ENCODE peak calls at places on chromosomes 13 and 19, in six cellular contexts. Z is CD8-positive, alpha-beta T cell; I is hepatocyte; W is PC-3; J is stomach; G is neural crest cell. R is an unnamed sample.

GRCh38 chr13:32036762-32037161 is 5.2 kb downstream of the FRY start:
- DNase-seq in Z (no peak), I (no peak), W (no peak), J (no peak), G (no peak), R (no peak)

GRCh38 chr13:113667771-113668490 is 912 bp downstream of the GRK1 start:
- DNase-seq in Z (peak), I (no peak), W (no peak), J (peak), G (no peak), R (no peak)

GRCh38 chr13:53206455-53206854 is 177.8 kb downstream of the OLFM4 start:
- DNase-seq in Z (no peak), I (no peak), W (peak), J (no peak), G (no peak), R (no peak)

GRCh38 chr13:31409678-31410356 is 210.0 kb downstream of the B3GLCT start:
- DNase-seq in Z (no peak), I (peak), W (peak), J (no peak), G (no peak), R (no peak)

GRCh38 chr13:27924529-27925141 is 4.8 kb downstream of the PDX1 start:
- DNase-seq in Z (no peak), I (no peak), W (no peak), J (no peak), G (no peak), R (no peak)

GRCh38 chr13:23778007-23778687 is 111.1 kb downstream of the MIPEP start:
- DNase-seq in Z (no peak), I (no peak), W (no peak), J (no peak), G (no peak), R (no peak)

GRCh38 chr13:83121904-83122303 is 760.4 kb downstream of the SLITRK1 start:
- DNase-seq in Z (no peak), I (no peak), W (no peak), J (no peak), G (no peak), R (no peak)

GRCh38 chr19:41575998-41576397 is at the start of gene CEACAM21:
- DNase-seq in Z (peak), I (no peak), W (no peak), J (peak), G (no peak), R (no peak)

GRCh38 chr13:32581177-32581786 is 5.0 kb upstream of the PDS5B start:
- DNase-seq in Z (no peak), I (peak), W (peak), J (no peak), G (no peak), R (no peak)

GRCh38 chr13:40376296-40376849 is 290.1 kb downstream of the FOXO1 start:
- DNase-seq in Z (no peak), I (no peak), W (no peak), J (no peak), G (no peak), R (no peak)

GRCh38 chr13:49308104-49308875 is 60.6 kb downstream of the CDADC1 start:
- DNase-seq in Z (no peak), I (peak), W (no peak), J (peak), G (no peak), R (no peak)

GRCh38 chr13:37407156-37407555 is 191.4 kb downstream of the POSTN start:
- DNase-seq in Z (no peak), I (no peak), W (no peak), J (no peak), G (no peak), R (no peak)

GRCh38 chr19:39253374-39254149 is 4.9 kb upstream of the IFNL4 start:
- DNase-seq in Z (no peak), I (no peak), W (no peak), J (no peak), G (no peak), R (no peak)

GRCh38 chr13:66576381-66576780 is 653.8 kb downstream of the PCDH9 start:
- DNase-seq in Z (no peak), I (no peak), W (no peak), J (no peak), G (no peak), R (no peak)

GRCh38 chr19:38848299-38849146 is 1.3 kb downstream of the HNRNPL start:
- DNase-seq in Z (no peak), I (peak), W (no peak), J (no peak), G (no peak), R (no peak)

GRCh38 chr13:75195479-75196111 is 286.4 kb downstream of the TBC1D4 start:
- DNase-seq in Z (no peak), I (no peak), W (no peak), J (no peak), G (peak), R (no peak)

GRCh38 chr19:12784871-12785430 is 6.3 kb upstream of the JUNB start:
- DNase-seq in Z (peak), I (no peak), W (no peak), J (no peak), G (no peak), R (no peak)

GRCh38 chr19:33665776-33666175 is 44.0 kb downstream of the CHST8 start:
- DNase-seq in Z (no peak), I (no peak), W (no peak), J (peak), G (no peak), R (no peak)

GRCh38 chr13:20566424-20566916 is 487 bp upstream of the IFT88 start:
- DNase-seq in Z (no peak), I (peak), W (peak), J (no peak), G (no peak), R (peak)

GRCh38 chr13:84607614-84608013 is 725.3 kb upstream of the SLITRK1 start:
- DNase-seq in Z (no peak), I (no peak), W (peak), J (no peak), G (no peak), R (no peak)

DNA sequence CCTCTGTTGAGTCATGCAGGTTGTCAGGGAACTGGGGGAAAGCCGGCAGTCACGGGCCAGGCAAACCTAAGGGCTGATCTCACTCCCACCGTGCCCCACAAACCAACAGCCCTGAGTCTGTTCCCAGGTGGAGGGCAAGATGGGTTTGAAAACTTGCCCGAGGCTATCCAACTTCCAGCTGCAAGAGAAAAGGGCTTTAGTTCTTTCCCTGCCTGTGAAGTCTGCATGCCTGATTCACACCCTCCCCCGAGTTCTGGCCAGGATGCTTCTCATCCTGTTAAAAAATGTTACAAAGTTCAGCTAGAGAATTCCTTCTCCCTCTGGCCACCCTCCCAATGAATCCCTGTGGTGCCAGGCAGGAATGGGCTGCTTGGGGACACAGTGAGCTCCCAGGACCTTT is 33.1 kb downstream of the MYO16 start:
- DNase-seq in Z (no peak), I (no peak), W (peak), J (no peak), G (no peak), R (no peak)
- TF ChIP-seq CTCF in Z (no peak), I (no peak), W (no peak), J (no peak), G (no peak), R (no peak)

DNA sequence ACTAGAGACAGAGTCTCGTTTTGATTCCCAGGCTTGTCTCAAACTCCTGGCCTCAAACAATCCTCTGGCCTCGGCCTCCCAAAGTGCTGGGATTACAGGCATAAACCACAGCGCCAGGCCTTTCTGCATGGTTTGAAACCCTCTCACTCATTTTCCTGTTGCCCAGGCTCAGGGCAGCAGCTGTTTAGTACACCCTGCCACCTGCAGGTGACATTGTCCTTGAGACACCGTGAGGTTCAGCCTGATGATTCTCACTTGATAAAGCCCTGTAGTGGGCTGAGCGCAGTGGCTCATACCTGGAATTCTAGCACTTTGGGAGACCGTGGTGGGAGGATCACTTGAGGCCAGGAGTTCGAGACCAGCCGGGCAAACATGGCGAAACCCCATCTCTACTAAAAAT is 12.5 kb downstream of the IL12RB1 start:
- DNase-seq in Z (no peak), I (no peak), W (no peak), J (no peak), G (no peak), R (no peak)
- TF ChIP-seq CTCF in Z (no peak), I (peak), W (peak), J (no peak), G (no peak), R (no peak)

GRCh38 chr19:8832132-8833021 is at the start of the genes MBD3L1 and ZNF558:
- DNase-seq in Z (peak), I (peak), W (peak), J (peak), G (peak), R (peak)
- TF ChIP-seq CTCF in Z (no peak), I (peak), W (peak), J (no peak), G (no peak), R (peak)

GRCh38 chr19:36488118-36488815 is 1.1 kb downstream of the ZNF566 start:
- DNase-seq in Z (no peak), I (no peak), W (no peak), J (no peak), G (no peak), R (no peak)

GRCh38 chr19:36489920-36490415 is 607 bp upstream of the ZNF566 start:
- DNase-seq in Z (peak), I (peak), W (peak), J (peak), G (peak), R (peak)

GRCh38 chr19:36483653-36484052 is 5.7 kb downstream of the ZNF566 start:
- DNase-seq in Z (no peak), I (no peak), W (no peak), J (no peak), G (no peak), R (no peak)

GRCh38 chr19:36489139-36489919 is at the start of gene ZNF566:
- DNase-seq in Z (peak), I (peak), W (peak), J (peak), G (peak), R (peak)

GRCh38 chr19:36488816-36489138 is 584 bp downstream of the ZNF566 start:
- DNase-seq in Z (peak), I (peak), W (peak), J (no peak), G (no peak), R (no peak)
- TF ChIP-seq CTCF in Z (no peak), I (no peak), W (peak), J (no peak), G (no peak), R (peak)

DNA sequence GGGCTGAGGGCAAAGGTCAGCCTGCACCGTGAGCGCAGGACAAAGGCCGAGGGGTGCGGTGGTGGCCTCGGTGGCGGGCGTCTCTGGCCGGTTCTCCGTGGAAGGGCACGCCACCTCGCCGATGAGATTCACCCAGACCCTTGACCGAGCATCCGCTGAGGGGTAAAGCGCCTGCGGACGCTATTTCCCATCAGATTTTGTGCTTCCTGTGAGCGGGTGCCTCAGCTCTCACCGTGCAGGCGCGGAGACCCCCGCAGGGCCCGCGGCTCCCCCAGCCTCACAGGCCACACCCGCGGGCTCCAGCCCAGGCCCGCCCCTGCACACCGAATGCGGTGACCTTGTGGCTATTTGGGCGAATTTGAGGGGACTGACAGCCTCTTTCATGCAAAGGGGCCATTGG is 348.0 kb downstream of the TEX29 start:
- DNase-seq in Z (no peak), I (no peak), W (no peak), J (no peak), G (no peak), R (no peak)
- TF ChIP-seq CTCF in Z (no peak), I (no peak), W (no peak), J (no peak), G (no peak), R (no peak)

DNA sequence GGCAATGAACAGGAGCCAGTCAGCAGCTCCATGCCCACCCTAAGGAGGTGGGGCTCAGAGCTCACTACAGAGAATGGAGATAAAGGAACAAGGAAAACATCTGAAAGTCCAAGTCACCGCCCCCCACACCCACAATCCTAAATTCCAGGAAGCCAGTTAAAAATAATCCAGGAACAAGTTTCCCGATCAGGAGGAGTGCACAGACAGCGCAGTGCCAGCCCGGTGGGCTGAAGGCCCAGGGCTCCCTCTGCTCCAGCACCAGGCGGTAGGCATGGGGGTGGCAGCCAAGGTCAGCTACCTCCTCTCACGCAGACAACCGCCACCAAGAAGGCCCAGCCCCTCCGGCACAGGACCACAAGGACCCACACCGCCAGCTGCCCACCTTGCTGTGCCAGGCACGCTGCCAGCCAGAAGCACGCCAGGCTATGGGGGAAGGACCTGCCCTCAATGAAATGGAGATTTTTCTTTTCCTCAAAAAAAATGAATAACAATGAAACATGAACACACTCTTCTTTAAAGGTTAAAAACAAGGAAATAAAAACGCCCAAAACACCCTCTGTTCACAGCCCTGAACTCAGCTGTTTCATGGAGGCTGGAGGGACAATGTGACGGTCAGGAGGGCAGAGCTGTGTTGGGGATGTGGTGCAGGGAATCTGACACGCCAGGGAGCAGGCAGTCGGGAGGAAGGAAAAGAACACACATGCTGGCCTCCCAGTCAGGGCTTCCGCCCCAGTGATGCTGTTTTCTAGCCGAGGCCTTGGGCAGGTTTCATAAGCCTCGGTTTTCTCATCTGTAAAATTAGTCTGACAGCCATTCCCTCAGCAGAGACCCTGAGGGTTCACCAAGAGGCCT is 11.0 kb downstream of the STK24 start:
- DNase-seq in Z (no peak), I (no peak), W (no peak), J (peak), G (no peak), R (no peak)
- TF ChIP-seq CTCF in Z (no peak), I (no peak), W (no peak), J (no peak), G (no peak), R (no peak)

GRCh38 chr19:35046461-35046860 is 4.9 kb downstream of the HPN start:
- DNase-seq in Z (no peak), I (no peak), W (no peak), J (peak), G (no peak), R (no peak)

GRCh38 chr19:35045667-35046300 is 4.3 kb downstream of the HPN start:
- DNase-seq in Z (peak), I (peak), W (peak), J (no peak), G (no peak), R (no peak)

GRCh38 chr19:35049456-35049855 is 7.9 kb downstream of the HPN start:
- DNase-seq in Z (no peak), I (no peak), W (no peak), J (no peak), G (no peak), R (no peak)

GRCh38 chr19:35051796-35052195 is 10.3 kb downstream of the HPN start:
- DNase-seq in Z (no peak), I (no peak), W (no peak), J (no peak), G (no peak), R (no peak)

DNA sequence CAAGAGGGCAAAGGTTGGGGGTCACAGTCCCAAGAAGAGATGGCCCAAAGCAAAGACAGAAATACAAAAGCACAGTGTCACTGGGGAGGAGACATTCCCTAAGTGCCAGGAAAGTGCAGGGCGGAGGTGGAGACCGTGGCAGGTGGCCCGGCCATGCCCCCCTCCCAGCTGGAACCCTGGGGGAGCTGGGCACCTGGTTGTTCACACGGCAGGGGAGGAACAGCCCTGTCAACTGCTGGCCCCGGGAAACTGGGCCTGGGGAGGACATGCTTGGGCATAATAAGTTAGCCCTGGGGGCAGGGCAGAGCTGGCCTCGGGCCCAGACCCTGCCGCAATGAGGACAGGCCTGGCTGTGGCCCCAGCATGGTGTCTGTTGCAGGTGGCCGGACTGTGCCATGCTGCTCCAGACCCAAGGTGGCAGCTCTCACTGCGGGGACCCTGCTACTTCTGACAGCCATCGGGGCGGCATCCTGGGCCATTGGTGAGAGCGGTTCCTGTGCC is 7.4 kb downstream of the HPN start:
- DNase-seq in Z (no peak), I (peak), W (no peak), J (peak), G (no peak), R (no peak)
- TF ChIP-seq CTCF in Z (no peak), I (no peak), W (no peak), J (no peak), G (no peak), R (no peak)

GRCh38 chr19:32219392-32219791 is 126.0 kb upstream of the ZNF507 start:
- DNase-seq in Z (no peak), I (no peak), W (no peak), J (no peak), G (no peak), R (no peak)

GRCh38 chr19:32223106-32223505 is 122.3 kb upstream of the ZNF507 start:
- DNase-seq in Z (no peak), I (no peak), W (no peak), J (no peak), G (no peak), R (no peak)

GRCh38 chr19:32222594-32222993 is 122.8 kb upstream of the ZNF507 start:
- DNase-seq in Z (no peak), I (no peak), W (no peak), J (no peak), G (no peak), R (no peak)

GRCh38 chr19:32219881-32220552 is 125.4 kb upstream of the ZNF507 start:
- DNase-seq in Z (no peak), I (no peak), W (no peak), J (no peak), G (no peak), R (no peak)

GRCh38 chr19:32220951-32221350 is 124.5 kb upstream of the ZNF507 start:
- DNase-seq in Z (no peak), I (no peak), W (no peak), J (no peak), G (no peak), R (no peak)
- TF ChIP-seq CTCF in Z (no peak), I (no peak), W (no peak), J (no peak), G (no peak), R (no peak)

GRCh38 chr13:45194081-45194939 is 6.5 kb downstream of the KCTD4 start:
- DNase-seq in Z (no peak), I (peak), W (no peak), J (no peak), G (no peak), R (no peak)
- TF ChIP-seq CTCF in Z (no peak), I (peak), W (no peak), J (no peak), G (no peak), R (peak)